ENCODE peak calls at places on chromosomes 7 and 10, in six cellular contexts. G is left ventricle myocardium inferior, R is AG10803, N is GM13977, P is psoas muscle, D is bronchial epithelial cell. Z is an unnamed sample.

GRCh38 chr7:21383833-21384220 is 44.1 kb upstream of the SP4 start:
- DNase-seq in G (no peak), R (no peak), N (no peak), P (no peak), D (no peak), Z (no peak)

GRCh38 chr7:24812313-24812945 is 55.2 kb upstream of the GSDME start:
- DNase-seq in G (peak; percentile 21), R (peak; percentile 32), N (peak; percentile 43), P (peak; percentile 64), D (peak; percentile 36), Z (peak; percentile 64)

GRCh38 chr7:142279616-142280015 is 21.8 kb upstream of the PRSS58 start:
- DNase-seq in G (no peak), R (no peak), N (no peak), P (no peak), D (no peak), Z (no peak)

GRCh38 chr10:127148933-127149220 is 47.5 kb downstream of the INSYN2A start:
- DNase-seq in G (no peak), R (peak; percentile 89), N (no peak), P (no peak), D (peak; percentile 95), Z (no peak)

GRCh38 chr10:131419797-131420196 is 108.3 kb upstream of the TCERG1L start:
- DNase-seq in G (no peak), R (no peak), N (no peak), P (no peak), D (no peak), Z (no peak)

GRCh38 chr7:2032030-2032875 is 200.5 kb downstream of the MAD1L1 start:
- DNase-seq in G (peak; percentile 56), R (no peak), N (no peak), P (peak; percentile 58), D (no peak), Z (no peak)

GRCh38 chr7:142377567-142377966 is 119.7 kb upstream of the PRSS58 start:
- DNase-seq in G (no peak), R (no peak), N (no peak), P (no peak), D (no peak), Z (no peak)

GRCh38 chr7:116180302-116180701 is 30.0 kb upstream of the TES start:
- DNase-seq in G (no peak), R (peak; percentile 64), N (peak; percentile 70), P (no peak), D (peak; percentile 63), Z (no peak)

GRCh38 chr7:16743207-16743606 is 10.3 kb upstream of the TSPAN13 start:
- DNase-seq in G (no peak), R (peak; percentile 29), N (no peak), P (no peak), D (peak; percentile 69), Z (no peak)

GRCh38 chr7:94195201-94195600 is 191.0 kb upstream of the BET1 start:
- DNase-seq in G (no peak), R (peak; percentile 25), N (no peak), P (no peak), D (no peak), Z (no peak)

GRCh38 chr7:131438969-131439368 is 111.3 kb downstream of the MKLN1 start:
- DNase-seq in G (no peak), R (no peak), N (no peak), P (no peak), D (no peak), Z (no peak)

GRCh38 chr7:131431756-131432155 is 104.1 kb downstream of the MKLN1 start:
- DNase-seq in G (no peak), R (no peak), N (no peak), P (no peak), D (no peak), Z (no peak)

GRCh38 chr7:131431289-131431688 is 103.6 kb downstream of the MKLN1 start:
- DNase-seq in G (peak; percentile 38), R (peak; percentile 38), N (no peak), P (no peak), D (peak; percentile 97), Z (no peak)

DNA sequence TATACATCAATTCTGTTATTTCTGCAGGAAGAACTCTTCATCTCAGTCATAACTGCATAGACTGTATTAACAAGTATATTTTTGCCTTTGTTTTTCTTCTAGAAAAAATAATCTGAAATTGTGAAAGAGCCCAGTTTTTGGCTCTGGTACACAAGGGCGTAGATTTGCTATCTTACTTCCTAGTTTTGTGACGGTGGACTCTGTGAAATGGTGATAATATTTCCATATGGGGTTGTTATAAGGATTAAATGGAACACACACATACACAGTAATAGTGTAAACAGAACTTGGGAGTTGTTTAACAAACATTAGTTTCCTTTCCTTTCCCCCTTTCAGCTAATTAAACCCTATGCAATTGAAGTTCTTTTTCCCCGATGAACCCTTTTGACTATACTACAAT is 108.7 kb downstream of the MKLN1 start:
- DNase-seq in G (no peak), R (no peak), N (no peak), P (no peak), D (no peak), Z (no peak)
- TF ChIP-seq CTCF in G (no peak), R (no peak), N (no peak), P (no peak), D (no peak), Z (no peak)

GRCh38 chr10:86139066-86139657 is 227.4 kb downstream of the GRID1 start:
- DNase-seq in G (no peak), R (no peak), N (no peak), P (no peak), D (no peak), Z (peak; percentile 46)

GRCh38 chr10:86137561-86137960 is 229.0 kb downstream of the GRID1 start:
- DNase-seq in G (no peak), R (no peak), N (no peak), P (no peak), D (no peak), Z (no peak)

GRCh38 chr10:86144301-86144700 is 222.3 kb downstream of the GRID1 start:
- DNase-seq in G (no peak), R (no peak), N (no peak), P (no peak), D (no peak), Z (no peak)

GRCh38 chr10:86138551-86139065 is 228.0 kb downstream of the GRID1 start:
- DNase-seq in G (no peak), R (no peak), N (no peak), P (no peak), D (no peak), Z (no peak)

GRCh38 chr10:86141896-86142295 is 224.7 kb downstream of the GRID1 start:
- DNase-seq in G (no peak), R (no peak), N (no peak), P (no peak), D (no peak), Z (no peak)
- TF ChIP-seq CTCF in G (no peak), R (no peak), N (no peak), P (no peak), D (no peak), Z (no peak)

DNA sequence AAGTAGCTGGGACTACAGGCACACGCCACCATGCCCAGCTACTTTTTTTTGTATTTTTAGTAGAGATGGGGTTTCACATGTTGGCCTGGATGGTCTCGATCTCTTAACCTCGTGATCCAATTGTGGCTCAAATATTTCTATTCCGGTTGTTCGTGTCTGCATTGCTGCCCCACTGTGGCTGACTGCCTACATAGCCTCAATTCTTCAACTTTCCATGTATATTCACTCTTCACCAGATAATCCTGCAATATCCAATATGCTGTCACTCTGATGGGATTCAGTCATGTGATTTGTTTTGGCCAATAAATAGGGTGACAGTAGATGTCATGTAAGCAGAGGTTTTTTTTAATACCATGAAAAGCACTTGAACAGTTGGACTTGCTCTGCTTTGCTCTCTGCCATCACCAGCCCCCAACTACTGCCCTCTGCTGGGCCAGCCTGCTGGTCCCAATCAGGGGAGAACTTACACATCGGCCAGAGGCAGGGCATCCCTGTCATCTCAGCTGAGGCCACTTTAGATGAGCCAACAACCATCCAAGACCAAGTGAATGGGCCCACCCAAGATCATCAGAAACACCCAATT is 56.7 kb downstream of the NSUN6 start:
- DNase-seq in G (no peak), R (no peak), N (no peak), P (no peak), D (no peak), Z (no peak)
- TF ChIP-seq CTCF in G (peak; percentile 41), R (peak; percentile 8), N (peak; percentile 34), P (no peak), D (peak; percentile 40), Z (peak; percentile 41)

DNA sequence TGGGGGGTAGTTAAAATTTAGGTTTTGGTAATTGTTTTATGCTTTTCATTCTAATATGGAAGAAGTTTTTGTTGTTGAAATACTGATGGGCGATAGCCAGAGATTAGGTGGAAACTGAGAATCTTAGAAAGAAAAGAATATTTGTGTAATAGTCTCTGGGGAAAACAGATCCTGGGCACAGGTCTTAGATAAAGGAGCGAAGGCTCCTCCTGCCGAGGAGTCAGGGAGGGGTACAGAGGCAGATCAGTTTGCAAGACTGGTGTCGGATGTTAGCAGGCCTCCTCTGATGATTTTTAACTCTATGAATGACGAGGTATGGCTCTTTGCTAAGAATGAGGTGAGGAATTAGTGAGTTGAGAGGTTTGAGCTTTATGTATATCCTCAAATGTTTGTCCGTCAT is 339.7 kb downstream of the HGF start:
- DNase-seq in G (no peak), R (no peak), N (no peak), P (no peak), D (no peak), Z (no peak)
- TF ChIP-seq CTCF in G (no peak), R (no peak), N (no peak), P (no peak), D (peak; percentile 4), Z (no peak)

GRCh38 chr10:6578221-6579192 is 1.6 kb downstream of the PRKCQ start:
- DNase-seq in G (no peak), R (no peak), N (no peak), P (no peak), D (no peak), Z (no peak)
- TF ChIP-seq CTCF in G (no peak), R (no peak), N (no peak), P (no peak), D (no peak), Z (no peak)

DNA sequence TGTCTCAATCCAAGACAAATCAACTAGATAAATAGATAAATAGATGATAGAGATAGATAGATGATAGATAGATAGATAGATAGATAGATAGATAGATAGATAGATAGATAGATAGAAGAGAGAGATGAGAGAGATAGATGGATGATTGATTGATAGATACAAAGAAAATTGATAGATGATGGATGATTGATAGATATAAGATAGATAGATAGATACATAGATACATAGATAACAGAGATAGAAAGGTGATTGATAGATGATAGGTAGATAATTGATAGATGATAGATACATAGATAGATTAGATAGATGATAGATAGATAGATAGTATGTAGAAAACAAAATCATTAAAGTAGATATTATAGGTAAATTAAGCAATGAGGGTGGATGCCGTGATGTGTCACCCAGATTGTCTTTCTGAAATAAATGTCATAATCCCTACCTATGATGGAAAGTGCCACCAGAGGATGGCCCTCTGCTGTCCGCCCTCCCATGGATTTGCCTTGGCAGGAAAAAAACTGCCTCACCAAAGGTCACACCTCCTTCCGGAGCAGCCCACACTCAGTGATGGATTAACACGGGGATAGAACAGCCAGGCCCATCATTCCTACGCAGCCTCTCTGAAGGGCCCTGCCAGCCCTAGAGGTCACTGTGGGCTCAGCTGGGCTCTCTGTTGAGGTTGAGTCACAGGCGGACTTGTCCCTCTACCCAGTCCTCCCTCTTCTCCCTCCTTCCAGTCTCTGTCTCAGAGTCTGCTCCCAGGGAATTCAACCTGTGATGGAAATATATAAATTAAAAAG is 50.8 kb downstream of the KCNH2 start:
- DNase-seq in G (no peak), R (no peak), N (no peak), P (no peak), D (no peak), Z (no peak)
- TF ChIP-seq CTCF in G (no peak), R (no peak), N (no peak), P (no peak), D (no peak), Z (no peak)